ENCODE peak calls at places on chromosome 16, in four cellular contexts. L is stimulated activated CD4-positive, alpha-beta T cell treated with anti-CD3 and anti-CD28 coated beads, Interleukin-1b, Interleukin-23, amount 100 ng/mL, for 1 hour; H is CD8-positive, alpha-beta memory T cell; Y is activated T-helper 9 cell treated with anti-CD3 and anti-CD28 coated beads, Interleukin-2, amount 50 U/mL, for 16 hours. V is an unnamed sample.

GRCh38 chr16:88334517-88335149 is 48.1 kb upstream of the ZNF469 start:
- DNase-seq in Y (no peak), L (no peak), H (no peak), V (no peak)

GRCh38 chr16:28210979-28211505 is 723 bp downstream of the XPO6 start:
- DNase-seq in L (no peak), Y (peak), H (peak), V (peak)

GRCh38 chr16:19227643-19228042 is 57.9 kb upstream of the CLEC19A start:
- DNase-seq in L (no peak), H (no peak), Y (no peak), V (no peak)

GRCh38 chr16:55943257-55943656 is 68.1 kb upstream of the CES5A start:
- DNase-seq in L (no peak), Y (no peak), H (no peak), V (no peak)

GRCh38 chr16:4936991-4937781 is at the start of gene PPL:
- DNase-seq in L (no peak), Y (no peak), H (no peak), V (peak)

GRCh38 chr16:10385725-10386516 is at the start of gene ATF7IP2:
- DNase-seq in H (peak), L (peak), Y (peak), V (no peak)

GRCh38 chr16:1831537-1832075 is 4.6 kb downstream of the FAHD1 start:
- DNase-seq in Y (no peak), L (no peak), H (no peak), V (no peak)

GRCh38 chr16:54847207-54847606 is 83.5 kb upstream of the IRX5 start:
- DNase-seq in L (no peak), Y (no peak), H (no peak), V (no peak)

GRCh38 chr16:70162041-70162451 is 11.5 kb upstream of the CLEC18C start:
- DNase-seq in H (no peak), L (no peak), Y (no peak), V (peak)

GRCh38 chr16:66592241-66592640 is 12.3 kb upstream of the CMTM3 start:
- DNase-seq in L (no peak), Y (no peak), H (no peak), V (no peak)

GRCh38 chr16:56662357-56663354 is 4.9 kb downstream of the MT1F start:
- DNase-seq in L (no peak), H (peak), Y (no peak), V (no peak)

GRCh38 chr16:83713597-83713996 is 94.2 kb upstream of the HSBP1 start:
- DNase-seq in L (no peak), Y (no peak), H (no peak), V (no peak)

GRCh38 chr16:3023415-3023668 is 400 bp downstream of the HCFC1R1 start:
- DNase-seq in L (no peak), H (peak), Y (no peak), V (no peak)

GRCh38 chr16:29198731-29199521 is 207.6 kb downstream of the NPIPB11 start:
- DNase-seq in H (no peak), Y (no peak), L (no peak), V (no peak)

GRCh38 chr16:89135166-89135565 is 36.4 kb upstream of the CDH15 start:
- DNase-seq in Y (no peak), L (no peak), H (no peak), V (no peak)

V was measured in D721Med.